ENCODE peak calls at places on chromosomes 6 and 20, in six cellular contexts. C is adrenal gland, P is tibial nerve, B is sigmoid colon, G is breast epithelium, N is Peyer's patch. H is an unnamed sample.

GRCh38 chr6:113859349-113860164 is 2.4 kb downstream of the MARCKS start:
- DNase-seq in C (peak; percentile 57), P (peak; percentile 18), B (peak; percentile 74), G (peak; percentile 54), N (no peak), H (no peak)

GRCh38 chr6:139905404-139906052 is 531.1 kb upstream of the CITED2 start:
- DNase-seq in C (no peak), P (no peak), B (no peak), G (no peak), N (no peak), H (no peak)

GRCh38 chr6:151239603-151240035 is at the start of gene AKAP12:
- DNase-seq in C (peak; percentile 58), P (peak; percentile 51), B (peak; percentile 89), G (no peak), N (no peak), H (no peak)

GRCh38 chr6:167485186-167485978 is 160.5 kb downstream of the TTLL2 start:
- DNase-seq in C (peak; percentile 56), P (peak; percentile 77), B (no peak), G (no peak), N (no peak), H (no peak)

GRCh38 chr6:56764081-56764566 is 121.4 kb upstream of the DST start:
- DNase-seq in C (no peak), P (no peak), B (no peak), G (no peak), N (no peak), H (no peak)

GRCh38 chr20:32777177-32777956 is 15.2 kb downstream of the DNMT3B start:
- DNase-seq in C (no peak), P (no peak), B (no peak), G (no peak), N (no peak), H (no peak)

GRCh38 chr20:47782920-47783552 is 2.2 kb downstream of the SULF2 start:
- DNase-seq in C (no peak), P (no peak), B (no peak), G (no peak), N (no peak), H (no peak)

GRCh38 chr20:17653835-17654648 is 28.0 kb downstream of the RRBP1 start:
- DNase-seq in C (no peak), P (no peak), B (peak; percentile 57), G (no peak), N (no peak), H (no peak)

GRCh38 chr20:24109537-24109936 is 121.0 kb upstream of the GGTLC1 start:
- DNase-seq in C (no peak), P (no peak), B (no peak), G (no peak), N (no peak), H (no peak)

GRCh38 chr6:112560651-112561050 is 213.5 kb downstream of the RFPL4B start:
- DNase-seq in C (no peak), P (no peak), B (no peak), G (no peak), N (no peak), H (no peak)

GRCh38 chr6:126531840-126532239 is 191.9 kb downstream of the CENPW start:
- DNase-seq in C (no peak), P (no peak), B (no peak), G (no peak), N (no peak), H (no peak)

GRCh38 chr6:111210074-111210729 is 122.9 kb downstream of the SLC16A10 start:
- DNase-seq in C (no peak), P (peak; percentile 71), B (no peak), G (no peak), N (no peak), H (no peak)

GRCh38 chr6:28947831-28948270 is 24.1 kb upstream of the TRIM27 start:
- DNase-seq in C (no peak), P (no peak), B (no peak), G (no peak), N (no peak), H (no peak)

GRCh38 chr6:28947067-28947765 is 23.4 kb upstream of the TRIM27 start:
- DNase-seq in C (no peak), P (no peak), B (no peak), G (no peak), N (no peak), H (no peak)

GRCh38 chr6:28953039-28953872 is 29.5 kb upstream of the TRIM27 start:
- DNase-seq in C (peak; percentile 69), P (no peak), B (no peak), G (no peak), N (no peak), H (no peak)

GRCh38 chr6:28945360-28945759 is 21.6 kb upstream of the TRIM27 start:
- DNase-seq in C (no peak), P (no peak), B (no peak), G (no peak), N (no peak), H (no peak)

GRCh38 chr6:28948782-28949486 is 25.1 kb upstream of the TRIM27 start:
- DNase-seq in C (no peak), P (no peak), B (no peak), G (no peak), N (no peak), H (no peak)
- H3K27ac ChIP-seq in C (no peak overlapping the region), P (no peak overlapping the region), B (no peak overlapping the region), G (no peak overlapping the region), N (no peak overlapping the region), H (no peak overlapping the region)

GRCh38 chr20:10761232-10761631 is 87.4 kb upstream of the JAG1 start:
- DNase-seq in C (no peak), P (no peak), B (no peak), G (no peak), N (no peak), H (no peak)
- TF ChIP-seq POLR2A in C (no peak), P (no peak), B (no peak), G (no peak), N (no peak), H (no peak)

GRCh38 chr20:50308166-50308512 is 117.5 kb downstream of the CEBPB start:
- DNase-seq in C (no peak), P (no peak), B (peak; percentile 36), G (no peak), N (no peak), H (no peak)
- H3K4me1 ChIP-seq in C (peaks cover 51% of the 10 kb centered on the region), P (peaks cover 82% of the 10 kb centered on the region), B (peaks cover 77% of the 10 kb centered on the region), G (peaks cover 26% of the 10 kb centered on the region), N (peaks cover 52% of the 10 kb centered on the region), H (peaks cover 38% of the 10 kb centered on the region)

GRCh38 chr6:27565839-27566779 is 93.2 kb upstream of the ZNF184 start:
- DNase-seq in C (no peak), P (no peak), B (no peak), G (no peak), N (no peak), H (no peak)
- H3K27ac ChIP-seq in C (no peak overlapping the region), P (no peak overlapping the region), B (no peak overlapping the region), G (no peak overlapping the region), N (no peak overlapping the region), H (no peak overlapping the region)

GRCh38 chr20:58388882-58389323 is at the start of gene VAPB:
- DNase-seq in C (peak; percentile 97), P (peak; percentile 93), B (peak; percentile 98), G (peak; percentile 93), N (peak; percentile 90), H (peak; percentile 68)
- TF ChIP-seq POLR2A in C (peak; percentile 96), P (peak; percentile 66), B (no peak), G (no peak), N (peak; percentile 94), H (peak; percentile 53)

DNA sequence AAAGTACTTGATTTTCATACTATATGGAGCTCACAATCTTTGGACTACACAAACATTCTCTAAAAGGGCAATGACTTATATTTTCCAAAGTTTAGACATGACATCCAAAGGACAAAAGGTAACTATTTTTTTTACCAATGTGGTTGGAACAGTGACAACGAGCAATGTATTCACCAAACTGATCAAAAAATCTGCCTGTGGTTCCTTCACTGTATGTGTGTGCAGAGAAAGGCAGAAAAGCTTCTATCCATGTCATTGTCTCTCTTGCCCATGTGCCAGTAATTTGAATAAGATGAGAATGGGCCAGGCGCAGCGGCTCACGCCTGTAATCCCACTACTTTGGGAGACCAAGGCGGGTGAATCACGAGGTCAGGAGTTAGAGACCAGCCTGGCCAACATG is 25.5 kb downstream of the MCUR1 start:
- DNase-seq in C (no peak), P (no peak), B (no peak), G (no peak), N (no peak), H (no peak)
- H3K4me1 ChIP-seq in C (no peaks in the 10 kb centered on the region), P (peaks cover 11% of the 10 kb centered on the region), B (peaks cover 8% of the 10 kb centered on the region), G (no peaks in the 10 kb centered on the region), N (no peaks in the 10 kb centered on the region), H (peaks cover 12% of the 10 kb centered on the region)

GRCh38 chr6:81752969-81753708 is 658 bp upstream of the TENT5A start:
- DNase-seq in C (peak; percentile 97), P (peak; percentile 86), B (peak; percentile 97), G (peak; percentile 86), N (peak; percentile 80), H (peak; percentile 30)
- H3K27ac ChIP-seq in C (peak overlapping the region; percentile 93), P (peak overlapping the region; percentile 97), B (peak overlapping the region; percentile 96), G (peak overlapping the region; percentile 99), N (peak overlapping the region; percentile 94), H (peak overlapping the region; percentile 97)

DNA sequence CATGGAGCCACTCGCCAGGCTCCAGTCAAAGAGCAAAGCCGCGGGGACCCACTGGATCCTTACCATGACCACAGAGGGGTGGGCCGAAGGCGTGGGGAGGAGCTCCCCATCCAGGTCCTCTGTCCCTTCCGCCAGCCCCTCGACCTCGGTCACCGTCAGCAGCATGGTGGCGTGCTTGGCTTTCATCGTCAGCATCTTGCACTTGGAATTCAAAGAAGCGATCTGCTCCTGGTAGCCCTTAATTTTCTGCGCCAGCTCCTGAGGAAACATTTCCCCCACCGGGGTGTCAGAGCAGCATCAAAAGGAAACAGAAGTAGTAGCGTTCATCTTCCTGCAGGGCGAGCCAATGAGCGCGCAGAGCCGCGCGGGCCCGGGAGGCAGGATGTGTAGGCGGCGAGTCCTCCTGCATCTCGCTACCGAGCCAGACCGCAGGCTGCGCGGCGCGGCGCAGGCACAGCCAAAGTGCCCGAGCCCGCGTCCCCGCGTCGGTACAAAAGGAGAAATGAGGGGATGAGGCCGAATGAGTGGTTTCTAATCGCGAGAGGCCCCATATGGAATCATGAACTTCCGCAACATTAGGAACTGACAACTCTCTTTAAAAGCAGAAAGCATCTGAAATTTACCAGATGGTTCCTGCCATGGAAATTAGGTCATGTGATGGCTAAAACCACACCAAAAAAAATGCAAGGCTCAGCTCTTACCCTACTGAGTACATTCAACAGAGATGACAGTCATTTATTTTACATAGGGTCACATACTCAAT is 335.2 kb downstream of the SYNE1 start:
- DNase-seq in C (peak; percentile 94), P (peak; percentile 69), B (peak; percentile 92), G (peak; percentile 77), N (peak; percentile 90), H (peak; percentile 40)
- TF ChIP-seq POLR2A in C (peak; percentile 73), P (no peak), B (no peak), G (no peak), N (no peak), H (no peak)

DNA sequence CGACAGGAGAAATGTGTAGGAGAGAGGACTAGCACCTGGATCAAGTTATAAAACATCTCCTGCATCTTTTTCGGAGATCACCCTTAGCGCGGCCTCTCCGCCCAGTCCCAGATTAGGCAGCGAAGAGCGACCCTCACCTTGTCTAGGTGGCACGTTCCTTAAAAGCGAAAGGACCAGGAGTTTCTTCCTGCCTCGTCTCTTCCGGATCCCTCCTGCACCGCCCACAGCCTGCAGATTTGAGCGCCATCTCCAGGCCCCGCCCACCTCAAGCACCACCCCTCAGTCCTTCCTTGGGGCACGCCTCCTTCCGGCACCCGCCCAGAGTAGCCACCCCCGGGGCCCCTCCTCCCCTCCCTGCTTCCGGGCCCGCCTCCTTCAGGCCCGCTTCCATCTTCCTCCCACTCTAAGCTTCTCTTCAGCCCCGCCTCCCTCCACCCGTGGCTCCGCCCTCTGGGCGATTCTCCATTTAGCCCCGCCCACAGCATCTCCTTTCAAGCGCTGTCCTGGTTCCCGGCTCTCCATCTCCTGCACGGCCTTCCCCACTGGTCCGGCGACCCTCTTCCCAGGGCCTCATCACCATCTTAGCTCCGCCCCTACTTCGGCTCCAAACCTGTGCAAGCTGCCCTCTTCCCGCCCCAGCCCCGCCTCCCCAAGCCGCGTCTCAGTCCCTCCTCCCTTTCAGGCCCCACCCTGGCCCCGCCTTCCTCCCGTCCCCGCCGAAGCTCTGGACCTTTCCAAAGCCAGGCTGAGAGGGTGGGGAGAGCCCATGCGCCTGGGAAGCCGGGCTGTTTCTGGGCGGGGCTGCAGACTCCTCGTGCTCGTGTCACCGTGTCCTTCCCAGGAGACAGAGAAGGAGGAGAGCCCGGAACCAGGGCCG is 550 bp upstream of the RALY start:
- DNase-seq in C (peak; percentile 100), P (peak; percentile 99), B (peak; percentile 100), G (peak; percentile 100), N (peak; percentile 99), H (peak; percentile 96)
- H3K4me1 ChIP-seq in C (peaks cover 24% of the 10 kb centered on the region), P (peaks cover 48% of the 10 kb centered on the region), B (peaks cover 43% of the 10 kb centered on the region), G (no peaks in the 10 kb centered on the region), N (peaks cover 48% of the 10 kb centered on the region), H (peaks cover 38% of the 10 kb centered on the region)

H was measured in esophagus squamous epithelium.